ENCODE peak calls at places on chromosomes 3 and 15, in seven cellular contexts. F is hypothalamus, A is IMR-90, G is NCI-H1436 treated with DMSO at 0.1 percent for 48 hours, Y is HT-29, X is GM06990, U is esophagus squamous epithelium. S is an unnamed sample.

GRCh38 chr15:38266247-38266996 is 13.8 kb downstream of the SPRED1 start:
- DNase-seq in F (no peak), A (no peak), G (no peak), Y (no peak), X (no peak), U (no peak), S (no peak)

GRCh38 chr3:90055721-90056120 is 948.3 kb downstream of the EPHA3 start:
- DNase-seq in F (no peak), A (peak; percentile 10), G (no peak), Y (no peak), X (no peak), U (no peak), S (no peak)

GRCh38 chr15:76932090-76932966 is 779 bp downstream of the RCN2 start:
- DNase-seq in F (no peak), A (peak; percentile 6), G (no peak), Y (peak; percentile 53), X (no peak), U (no peak), S (no peak)

GRCh38 chr3:169305460-169305859 is 358.1 kb downstream of the MECOM start:
- DNase-seq in F (no peak), A (no peak), G (no peak), Y (peak; percentile 59), X (no peak), U (no peak), S (peak; percentile 71)

GRCh38 chr3:181265750-181266333 is 276.3 kb upstream of the DNAJC19 start:
- DNase-seq in F (no peak), A (no peak), G (no peak), Y (no peak), X (no peak), U (no peak), S (no peak)

GRCh38 chr3:194633349-194634004 is at the start of gene TMEM44:
- DNase-seq in F (no peak), A (peak; percentile 69), G (peak; percentile 42), Y (peak; percentile 89), X (peak; percentile 88), U (no peak), S (peak; percentile 61)

GRCh38 chr3:52128118-52128683 is 26.0 kb downstream of the POC1A start:
- DNase-seq in F (no peak), A (peak; percentile 70), G (no peak), Y (peak; percentile 71), X (no peak), U (no peak), S (peak; percentile 20)

GRCh38 chr15:75597667-75598341 is 18.7 kb upstream of the PTPN9 start:
- DNase-seq in F (no peak), A (no peak), G (no peak), Y (peak; percentile 24), X (no peak), U (no peak), S (peak; percentile 22)

GRCh38 chr3:41462103-41462691 is 262.9 kb downstream of the CTNNB1 start:
- DNase-seq in F (no peak), A (no peak), G (no peak), Y (no peak), X (no peak), U (no peak), S (no peak)

GRCh38 chr15:98503970-98504369 is 144.4 kb upstream of the IGF1R start:
- DNase-seq in F (no peak), A (peak; percentile 50), G (no peak), Y (no peak), X (no peak), U (no peak), S (no peak)

GRCh38 chr15:78726870-78727551 is 84.3 kb downstream of the ADAMTS7 start:
- DNase-seq in F (no peak), A (no peak), G (no peak), Y (peak; percentile 86), X (no peak), U (no peak), S (peak; percentile 58)

GRCh38 chr3:179973024-179973423 is 63.7 kb downstream of the PEX5L start:
- DNase-seq in F (peak; percentile 18), A (no peak), G (no peak), Y (no peak), X (no peak), U (no peak), S (no peak)

GRCh38 chr15:100030586-100031249 is 297.5 kb upstream of the LYSMD4 start:
- DNase-seq in F (no peak), A (peak; percentile 31), G (no peak), Y (no peak), X (no peak), U (no peak), S (no peak)

GRCh38 chr3:79910337-79910736 is 142.5 kb upstream of the ROBO1 start:
- DNase-seq in F (no peak), A (no peak), G (no peak), Y (no peak), X (no peak), U (no peak), S (no peak)

GRCh38 chr15:28109626-28110415 is 10.7 kb upstream of the OCA2 start:
- DNase-seq in F (no peak), A (no peak), G (no peak), Y (no peak), X (no peak), U (no peak), S (peak; percentile 0)

GRCh38 chr15:43969802-43970375 is 143.1 kb downstream of the WDR76 start:
- DNase-seq in F (peak; percentile 18), A (no peak), G (no peak), Y (no peak), X (no peak), U (no peak), S (no peak)

GRCh38 chr3:163071684-163072083 is 1575.1 kb downstream of the OTOL1 start:
- DNase-seq in F (no peak), A (no peak), G (no peak), Y (no peak), X (no peak), U (no peak), S (no peak)

GRCh38 chr15:100031665-100032357 is 298.6 kb upstream of the LYSMD4 start:
- DNase-seq in F (no peak), A (no peak), G (no peak), Y (no peak), X (no peak), U (no peak), S (peak; percentile 27)

GRCh38 chr3:58779934-58780333 is 113.4 kb upstream of the FAM3D start:
- DNase-seq in F (no peak), A (no peak), G (no peak), Y (no peak), X (no peak), U (no peak), S (no peak)

GRCh38 chr3:117349566-117349965 is 640.0 kb downstream of the TUSC7 start:
- DNase-seq in F (no peak), A (no peak), G (no peak), Y (no peak), X (no peak), U (no peak), S (no peak)

GRCh38 chr3:58025824-58026579 is 17.8 kb downstream of the FLNB start:
- DNase-seq in F (no peak), A (peak; percentile 68), G (no peak), Y (no peak), X (no peak), U (no peak), S (peak; percentile 74)

S was measured in body of pancreas.